ENCODE peak calls at places on chromosomes 5 and 9, in nine cellular contexts. G, T, M, V, F, R, Z, D and B are unnamed samples.

GRCh38 chr9:37187269-37187668 is 66.9 kb downstream of the ZCCHC7 start:
- DNase-seq in Z (no peak), V (no peak), M (no peak), R (no peak), D (no peak), G (no peak), F (no peak), T (peak; percentile 5), B (no peak)

GRCh38 chr9:136972335-136972734 is 5.0 kb upstream of the PTGDS start:
- DNase-seq in T (no peak), V (no peak), M (no peak), R (no peak), D (no peak), F (no peak), G (no peak), Z (no peak), B (no peak)

GRCh38 chr5:171315925-171316257 is 6.8 kb downstream of the TLX3 start:
- DNase-seq in Z (no peak), M (no peak), F (no peak), V (no peak), T (no peak), R (no peak), D (no peak), G (no peak), B (no peak)

GRCh38 chr9:133563286-133564213 is 29.0 kb downstream of the ADAMTSL2 start:
- DNase-seq in M (no peak), V (peak; percentile 23), G (no peak), F (no peak), D (peak; percentile 18), R (peak; percentile 40), T (no peak), Z (no peak), B (no peak)

GRCh38 chr9:90936380-90936779 is 134.8 kb downstream of the SYK start:
- DNase-seq in G (no peak), V (no peak), R (no peak), M (no peak), Z (no peak), D (no peak), T (no peak), F (no peak), B (no peak)

GRCh38 chr5:140298183-140298601 is 4.7 kb downstream of the PFDN1 start:
- DNase-seq in T (no peak), V (no peak), Z (no peak), R (peak; percentile 74), D (no peak), M (peak; percentile 86), G (no peak), F (no peak), B (no peak)

GRCh38 chr5:173973614-173973969 is 15.4 kb upstream of the C5orf47 start:
- DNase-seq in D (peak; percentile 45), M (no peak), F (no peak), R (no peak), T (no peak), G (no peak), Z (no peak), V (no peak), B (no peak)

GRCh38 chr5:38190111-38190510 is 68.2 kb upstream of the EGFLAM start:
- DNase-seq in M (no peak), G (no peak), Z (no peak), T (no peak), F (no peak), D (no peak), R (no peak), V (no peak), B (no peak)

GRCh38 chr9:127867356-127868277 is 9.9 kb downstream of the AK1 start:
- DNase-seq in R (no peak), T (no peak), G (no peak), F (no peak), M (no peak), Z (no peak), D (no peak), V (no peak), B (no peak)

GRCh38 chr5:79305706-79306105 is 69.8 kb downstream of the JMY start:
- DNase-seq in G (no peak), Z (no peak), F (no peak), M (no peak), R (no peak), D (no peak), V (no peak), T (no peak), B (no peak)

GRCh38 chr5:99900302-99900811 is 634.8 kb upstream of the FAM174A start:
- DNase-seq in M (peak; percentile 33), F (no peak), R (peak; percentile 2), G (no peak), T (no peak), V (peak; percentile 80), D (peak; percentile 8), Z (no peak), B (no peak)

GRCh38 chr5:132272341-132273210 is 15.1 kb downstream of the PDLIM4 start:
- DNase-seq in V (peak; percentile 72), Z (no peak), F (peak; percentile 47), R (peak; percentile 56), M (peak; percentile 43), G (no peak), D (peak; percentile 61), T (peak; percentile 76), B (no peak)

GRCh38 chr5:56053363-56053762 is 58.6 kb upstream of the IL6ST start:
- DNase-seq in D (no peak), Z (no peak), T (no peak), R (no peak), M (no peak), V (no peak), F (no peak), G (no peak), B (no peak)

GRCh38 chr9:34507556-34507955 is 15.2 kb downstream of the ENHO start:
- DNase-seq in F (no peak), V (no peak), R (no peak), G (no peak), D (no peak), M (no peak), T (no peak), Z (no peak), B (no peak)

GRCh38 chr9:113622600-113623400 is 159.3 kb downstream of the RGS3 start:
- DNase-seq in G (no peak), T (peak; percentile 62), M (peak; percentile 97), F (no peak), Z (peak; percentile 46), R (peak; percentile 92), D (peak; percentile 91), V (peak; percentile 74), B (no peak)

GRCh38 chr9:107932601-107933000 is 443.0 kb upstream of the KLF4 start:
- DNase-seq in D (no peak), Z (no peak), M (no peak), G (no peak), T (no peak), R (peak; percentile 18), V (no peak), F (no peak), B (no peak)

GRCh38 chr9:136239135-136239962 is 6.3 kb downstream of the QSOX2 start:
- DNase-seq in Z (no peak), G (peak; percentile 20), M (no peak), F (no peak), R (no peak), T (no peak), D (no peak), V (no peak), B (no peak)

GRCh38 chr5:72160959-72161358 is 53.7 kb downstream of the MAP1B start:
- DNase-seq in Z (no peak), R (peak; percentile 75), G (no peak), D (no peak), V (no peak), M (no peak), T (no peak), F (no peak), B (no peak)

GRCh38 chr5:104372796-104373195 is 810.2 kb upstream of the NUDT12 start:
- DNase-seq in T (no peak), M (no peak), Z (no peak), V (no peak), G (no peak), F (no peak), D (no peak), R (no peak), B (no peak)

GRCh38 chr5:71587709-71588532 is 781 bp downstream of the MCCC2 start:
- DNase-seq in F (no peak), V (no peak), T (peak; percentile 6), M (no peak), G (no peak), R (no peak), D (no peak), Z (no peak), B (no peak)

GRCh38 chr5:116271432-116271831 is 186.6 kb downstream of the COMMD10 start:
- DNase-seq in D (no peak), M (no peak), F (no peak), G (no peak), Z (no peak), V (no peak), T (no peak), R (peak; percentile 2), B (no peak)